ENCODE peak calls at places on chromosomes 2 and 18, in six cellular contexts. X is neuronal stem cell, A is H9, H is mesenchymal stem cell, L is IMR-90, Y is H1. C is an unnamed sample.

GRCh38 chr2:99680946-99681345 is 191.1 kb upstream of the REV1 start:
- DNase-seq in Y (no peak), X (no peak), H (peak; percentile 42), A (no peak), L (peak; percentile 82), C (no peak)

GRCh38 chr2:44932079-44932478 is 9.4 kb upstream of the SIX3 start:
- DNase-seq in Y (no peak), H (no peak), X (no peak), L (no peak), A (peak; percentile 53), C (no peak)

GRCh38 chr2:69888451-69888850 is 5.3 kb upstream of the SNRNP27 start:
- DNase-seq in H (no peak), L (no peak), Y (no peak), X (no peak), A (no peak), C (peak; percentile 12)

GRCh38 chr2:26792720-26793119 is 6.9 kb downstream of the CENPA start:
- DNase-seq in Y (no peak), X (no peak), A (no peak), L (peak; percentile 12), H (no peak), C (no peak)

GRCh38 chr2:15913146-15913545 is 27.2 kb upstream of the MYCN start:
- DNase-seq in A (no peak), X (no peak), Y (no peak), L (no peak), H (peak; percentile 38), C (no peak)

GRCh38 chr2:7900593-7900992 is 781.3 kb upstream of the ID2 start:
- DNase-seq in Y (no peak), H (no peak), X (no peak), A (no peak), L (peak; percentile 10), C (no peak)

GRCh38 chr2:46827274-46827930 is 88.2 kb downstream of the MCFD2 start:
- DNase-seq in L (peak; percentile 81), Y (no peak), X (no peak), H (peak; percentile 61), A (no peak), C (no peak)

GRCh38 chr2:238841542-238842181 is 6.2 kb upstream of the TWIST2 start:
- DNase-seq in H (no peak), Y (no peak), A (no peak), X (no peak), L (no peak), C (peak; percentile 20)

GRCh38 chr2:14633451-14634211 is 1.1 kb downstream of the LRATD1 start:
- DNase-seq in A (peak; percentile 32), H (no peak), L (no peak), Y (no peak), X (peak; percentile 29), C (no peak)

GRCh38 chr2:22737144-22737543 is 647.8 kb upstream of the KLHL29 start:
- DNase-seq in L (no peak), X (no peak), H (no peak), A (no peak), Y (no peak), C (no peak)

GRCh38 chr18:26190506-26190905 is 35.7 kb upstream of the TAF4B start:
- DNase-seq in Y (no peak), H (no peak), L (no peak), X (no peak), A (no peak), C (no peak)

GRCh38 chr2:12437144-12437543 is 279.6 kb upstream of the TRIB2 start:
- DNase-seq in Y (no peak), H (no peak), X (no peak), L (no peak), A (no peak), C (no peak)

GRCh38 chr2:60516383-60516811 is 37.1 kb downstream of the BCL11A start:
- DNase-seq in H (peak; percentile 70), Y (no peak), A (peak; percentile 16), X (no peak), L (peak; percentile 90), C (peak; percentile 86)

GRCh38 chr2:226410212-226410611 is 389.4 kb downstream of the IRS1 start:
- DNase-seq in H (no peak), L (peak; percentile 24), Y (no peak), X (no peak), A (no peak), C (no peak)

GRCh38 chr2:239303711-239304532 is 96.9 kb downstream of the HDAC4 start:
- DNase-seq in H (no peak), L (no peak), X (no peak), A (no peak), Y (no peak), C (no peak)

GRCh38 chr2:20933692-20934091 is 110.2 kb downstream of the APOB start:
- DNase-seq in H (no peak), X (no peak), L (no peak), Y (no peak), A (no peak), C (no peak)

GRCh38 chr2:218984239-218985020 is 554 bp downstream of the FEV start:
- DNase-seq in H (no peak), X (no peak), A (peak; percentile 58), L (no peak), Y (no peak), C (no peak)

GRCh38 chr2:239286901-239287300 is 113.9 kb downstream of the HDAC4 start:
- DNase-seq in H (no peak), X (no peak), A (no peak), Y (no peak), L (no peak), C (no peak)

GRCh38 chr2:118169359-118170005 is 81.2 kb downstream of the INSIG2 start:
- DNase-seq in A (no peak), L (no peak), X (no peak), Y (no peak), H (no peak), C (peak; percentile 20)

GRCh38 chr2:30486655-30487054 is 39.6 kb downstream of the LCLAT1 start:
- DNase-seq in A (no peak), X (no peak), L (no peak), H (no peak), Y (no peak), C (no peak)
- H3K14ac ChIP-seq in A (no peak overlapping the region), X (no peak overlapping the region), L (peak overlapping the region; percentile 33), H (no peak overlapping the region), Y (no peak overlapping the region), C (no peak overlapping the region)

DNA sequence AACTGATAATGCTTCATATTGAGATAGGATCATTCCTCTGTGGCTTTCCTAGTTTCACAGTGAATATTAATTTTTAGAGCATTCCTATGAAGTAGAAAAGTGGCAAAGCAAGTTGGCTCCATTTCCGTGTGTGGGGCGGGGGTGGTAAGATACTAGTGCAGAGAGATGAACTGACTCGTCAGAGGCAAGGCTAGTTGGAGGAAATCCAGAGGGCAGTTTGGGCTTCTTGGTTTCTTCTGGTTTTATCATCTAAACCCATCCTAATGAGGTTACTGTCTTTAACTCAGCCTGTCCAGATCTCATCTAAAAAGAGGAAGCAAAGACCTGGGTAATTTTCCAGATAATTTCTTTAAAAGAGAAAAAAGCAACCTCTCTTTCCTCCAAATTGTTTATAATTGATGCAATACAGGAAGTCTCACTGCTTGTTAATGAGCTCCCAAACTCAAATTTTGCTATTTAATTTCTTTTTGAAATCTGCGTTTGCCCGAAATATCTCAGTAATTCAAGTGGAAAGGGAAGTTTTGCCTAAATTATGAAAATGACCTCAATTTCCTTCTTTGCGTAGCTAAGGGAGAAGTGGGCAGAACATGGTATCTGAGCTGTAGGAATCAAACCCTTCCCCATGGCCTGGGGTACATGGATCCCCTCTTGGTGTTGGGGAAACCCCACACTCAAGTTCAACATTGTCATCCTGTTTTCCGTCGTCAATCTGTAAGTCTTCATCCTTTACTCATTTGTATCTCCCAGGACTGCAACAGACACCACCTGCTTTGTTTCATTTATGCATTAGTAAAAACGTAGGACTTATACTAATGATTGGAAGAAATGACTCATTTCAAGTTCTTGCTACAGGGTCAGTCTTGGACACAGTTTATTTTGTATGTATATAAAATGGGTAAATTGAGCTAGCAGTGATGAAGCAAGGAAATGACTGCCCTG is 89.0 kb upstream of the KLF7 start:
- DNase-seq in X (no peak), L (peak; percentile 92), A (no peak), Y (no peak), H (peak; percentile 94), C (peak; percentile 13)
- H2BK5ac ChIP-seq in X (no peak overlapping the region), L (peak overlapping the region; percentile 99), A (no peak overlapping the region), Y (no peak overlapping the region), H (peak overlapping the region; percentile 21), C (no peak overlapping the region)

DNA sequence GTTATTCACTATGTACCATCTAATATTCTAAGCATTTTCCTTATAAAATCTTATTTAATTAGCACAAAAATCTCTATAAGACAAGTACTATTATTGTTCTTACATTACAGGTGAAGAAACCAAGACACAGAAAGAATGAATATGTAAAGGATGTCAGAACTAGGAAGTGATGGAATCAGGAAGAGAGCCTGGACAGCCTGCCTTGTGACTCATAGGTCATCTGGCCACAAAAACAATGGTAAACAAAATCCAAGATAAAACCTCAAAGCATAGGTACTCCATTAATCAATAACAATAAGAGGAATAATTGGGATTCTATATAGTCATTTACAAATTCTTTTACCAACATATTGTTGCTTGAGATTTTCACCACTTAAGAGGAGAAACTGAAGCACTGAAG is 505.4 kb upstream of the PIK3C3 start:
- DNase-seq in L (no peak), X (no peak), A (no peak), H (no peak), Y (no peak), C (no peak)
- H3K14ac ChIP-seq in L (no peak overlapping the region), X (no peak overlapping the region), A (no peak overlapping the region), H (no peak overlapping the region), Y (no peak overlapping the region), C (no peak overlapping the region)

GRCh38 chr2:215435809-215436704 is at the start of gene FN1:
- DNase-seq in Y (peak; percentile 68), L (peak; percentile 98), X (peak; percentile 82), H (peak; percentile 95), A (peak; percentile 95), C (peak; percentile 93)

GRCh38 chr2:215434447-215435260 is 1.2 kb downstream of the FN1 start:
- DNase-seq in L (no peak), Y (no peak), A (no peak), H (no peak), X (no peak), C (no peak)

GRCh38 chr2:215435261-215435808 is 533 bp downstream of the FN1 start:
- DNase-seq in H (no peak), L (no peak), X (peak; percentile 62), A (peak; percentile 74), Y (no peak), C (peak; percentile 52)

GRCh38 chr2:215437614-215438013 is 1.7 kb upstream of the FN1 start:
- DNase-seq in L (no peak), H (no peak), X (no peak), A (no peak), Y (no peak), C (peak; percentile 37)

DNA sequence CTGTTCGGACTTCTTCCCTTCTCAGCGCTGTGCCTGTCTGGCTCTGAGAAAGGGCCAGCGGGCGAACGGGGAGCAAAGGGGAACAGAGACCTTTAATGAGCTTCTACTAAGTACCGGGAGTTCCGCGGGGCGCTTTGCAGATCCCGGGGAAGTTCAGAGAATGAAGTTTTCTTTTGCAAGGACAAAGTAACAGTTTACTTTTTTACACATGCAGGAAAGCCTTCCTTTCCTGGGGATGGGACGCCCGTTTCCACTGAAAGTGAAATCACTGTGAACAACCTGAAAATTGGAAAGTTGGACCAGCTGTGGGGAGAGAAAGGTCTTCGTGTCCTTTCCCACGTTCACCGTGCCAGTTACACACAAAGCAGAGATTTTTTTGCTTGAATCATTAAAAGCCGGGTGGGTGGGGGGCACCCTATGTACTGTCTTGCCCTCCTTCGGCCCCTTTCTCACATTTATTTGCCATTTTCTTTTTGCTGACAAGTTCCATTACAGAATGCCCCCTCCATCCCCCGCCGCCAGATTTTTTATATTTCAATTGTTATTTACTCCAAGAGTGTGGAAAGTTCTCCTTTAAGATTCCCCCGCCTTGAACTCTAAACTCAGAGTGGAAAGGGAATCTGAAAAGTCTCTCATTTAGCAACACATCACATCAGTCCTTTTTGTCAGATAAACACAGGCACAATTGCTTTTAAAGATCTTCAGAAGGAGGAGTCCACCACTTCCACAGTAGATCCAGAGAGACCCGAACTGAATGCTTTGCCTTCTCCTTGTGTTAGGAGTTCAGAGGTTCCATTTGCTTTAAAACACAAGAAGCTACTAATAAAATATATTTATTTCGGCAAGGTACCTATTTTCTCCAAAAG is 1.1 kb upstream of the FN1 start:
- DNase-seq in A (peak; percentile 48), X (no peak), H (peak; percentile 43), Y (no peak), L (no peak), C (peak; percentile 45)
- H2BK5ac ChIP-seq in A (no peak overlapping the region), X (no peak overlapping the region), H (peak overlapping the region; percentile 95), Y (peak overlapping the region; percentile 78), L (peak overlapping the region; percentile 86), C (peak overlapping the region; percentile 94)

C was measured in trophoblast cell.